ENCODE peak calls at places on chromosome 16, in five cellular contexts. H, J, N, T and R are unnamed samples.
A peak's percentile ranks its signal among the peaks of the same experiment; 100 is the strongest.

GRCh38 chr16:51763072-51763658 is 612.1 kb upstream of the SALL1 start:
- DNase-seq in N (no peak), H (no peak), J (no peak), T (no peak), R (no peak)

GRCh38 chr16:50282955-50283631 is 16.7 kb downstream of the ADCY7 start:
- DNase-seq in T (peak; percentile 4), N (no peak), J (no peak), H (no peak), R (no peak)

GRCh38 chr16:8581923-8582580 is 8.3 kb downstream of the TMEM114 start:
- DNase-seq in H (no peak), J (peak; percentile 18), T (no peak), N (no peak), R (no peak)

GRCh38 chr16:21994856-21995465 is 6.0 kb downstream of the PDZD9 start:
- DNase-seq in H (no peak), N (no peak), J (no peak), T (no peak), R (no peak)

GRCh38 chr16:68091604-68092261 is 6.6 kb downstream of the NFATC3 start:
- DNase-seq in T (no peak), N (peak; percentile 57), J (no peak), H (no peak), R (no peak)

GRCh38 chr16:62213763-62214162 is 177.5 kb upstream of the CDH8 start:
- DNase-seq in H (no peak), N (no peak), J (no peak), T (no peak), R (no peak)

GRCh38 chr16:14164916-14165684 is 94.0 kb downstream of the MRTFB start:
- DNase-seq in J (no peak), H (no peak), N (no peak), T (no peak), R (no peak)

GRCh38 chr16:2039286-2040030 is 8.2 kb downstream of the NTHL1 start:
- DNase-seq in H (peak; percentile 92), N (peak; percentile 16), T (peak; percentile 88), J (peak; percentile 72), R (no peak)

GRCh38 chr16:84464116-84464515 is 40.3 kb downstream of the MEAK7 start:
- DNase-seq in J (no peak), H (no peak), T (no peak), N (no peak), R (no peak)

GRCh38 chr16:78862022-78862421 is 738.5 kb downstream of the MAF start:
- DNase-seq in N (no peak), H (no peak), J (no peak), T (no peak), R (no peak)

GRCh38 chr16:57538235-57538711 is 1.9 kb upstream of the CCDC102A start:
- DNase-seq in T (no peak), N (no peak), H (peak; percentile 27), J (no peak), R (no peak)

GRCh38 chr16:77715145-77715544 is 7.2 kb upstream of the NUDT7 start:
- DNase-seq in N (no peak), T (no peak), J (no peak), H (no peak), R (no peak)

GRCh38 chr16:84220851-84221250 is 19.0 kb downstream of the KCNG4 start:
- DNase-seq in T (no peak), N (peak; percentile 52), J (no peak), H (no peak), R (no peak)

GRCh38 chr16:14015948-14016347 is 55.2 kb upstream of the MRTFB start:
- DNase-seq in H (no peak), J (no peak), T (no peak), N (peak; percentile 79), R (no peak)

GRCh38 chr16:59612094-59612493 is 878.0 kb upstream of the GOT2 start:
- DNase-seq in H (no peak), J (no peak), N (no peak), T (no peak), R (no peak)

GRCh38 chr16:15857779-15858560 is 1.1 kb upstream of the MYH11 start:
- DNase-seq in J (no peak), H (peak; percentile 76), T (peak; percentile 49), N (peak; percentile 48), R (peak; percentile 59)

GRCh38 chr16:19071811-19072777 is 4.7 kb downstream of the COQ7 start:
- DNase-seq in J (no peak), N (peak; percentile 11), T (peak; percentile 41), H (no peak), R (peak; percentile 57)

GRCh38 chr16:82633964-82634600 is 7.3 kb downstream of the CDH13 start:
- DNase-seq in T (peak; percentile 42), H (no peak), N (peak; percentile 62), J (no peak), R (no peak)

GRCh38 chr16:67703626-67704025 is 15.5 kb downstream of the GFOD2 start:
- DNase-seq in H (no peak), J (no peak), T (no peak), N (no peak), R (no peak)

GRCh38 chr16:75273054-75273925 is 21.9 kb upstream of the BCAR1 start:
- DNase-seq in H (no peak), T (no peak), N (peak; percentile 55), J (no peak), R (no peak)

GRCh38 chr16:31357324-31358156 is 2.6 kb downstream of the ITGAX start:
- DNase-seq in H (no peak), J (no peak), T (no peak), N (no peak), R (peak; percentile 28)

GRCh38 chr16:64351116-64351515 is 770.7 kb downstream of the CDH11 start:
- DNase-seq in N (no peak), J (no peak), H (no peak), T (no peak), R (no peak)

GRCh38 chr16:69644790-69645189 is 79.0 kb downstream of the NFAT5 start:
- DNase-seq in T (no peak), H (no peak), N (no peak), J (no peak), R (no peak)

GRCh38 chr16:66984902-66985311 is 3.5 kb upstream of the CES4A start:
- DNase-seq in H (no peak), N (no peak), T (no peak), J (no peak), R (no peak)

GRCh38 chr16:56294014-56294413 is 102.7 kb downstream of the GNAO1 start:
- DNase-seq in N (no peak), H (no peak), T (no peak), J (no peak), R (no peak)

GRCh38 chr16:85931596-85932402 is 32.8 kb downstream of the IRF8 start:
- DNase-seq in J (no peak), H (no peak), N (no peak), T (no peak), R (no peak)

GRCh38 chr16:3358884-3359283 is 3.2 kb downstream of the OR2C1 start:
- DNase-seq in H (no peak), N (peak; percentile 8), J (no peak), T (no peak), R (no peak)

GRCh38 chr16:46830417-46830901 is 521 bp downstream of the C16orf87 start:
- DNase-seq in J (no peak), N (no peak), H (no peak), T (peak; percentile 43), R (peak; percentile 50)

GRCh38 chr16:19393226-19394074 is 24.2 kb upstream of the TMC5 start:
- DNase-seq in N (peak; percentile 80), T (no peak), J (no peak), H (no peak), R (no peak)

GRCh38 chr16:5903153-5903552 is 805.6 kb upstream of the EEF2KMT start:
- DNase-seq in N (peak; percentile 9), H (no peak), J (no peak), T (no peak), R (no peak)

GRCh38 chr16:30049871-30050270 is 15.7 kb upstream of the ALDOA start:
- DNase-seq in T (no peak), H (no peak), J (no peak), N (no peak), R (no peak)

GRCh38 chr16:66605177-66605999 is 884 bp downstream of the CMTM3 start:
- DNase-seq in T (peak; percentile 69), J (no peak), N (peak; percentile 34), H (peak; percentile 79), R (peak; percentile 51)

GRCh38 chr16:3673201-3673600 is 18.7 kb downstream of the DNASE1 start:
- DNase-seq in T (no peak), J (no peak), H (no peak), N (no peak), R (no peak)

GRCh38 chr16:15518412-15519351 is 84.3 kb downstream of the BMERB1 start:
- DNase-seq in H (peak; percentile 83), J (no peak), N (peak; percentile 90), T (peak; percentile 28), R (peak; percentile 24)

GRCh38 chr16:84726079-84726669 is 26.4 kb downstream of the USP10 start:
- DNase-seq in T (peak; percentile 90), J (peak; percentile 90), N (peak; percentile 52), H (peak; percentile 96), R (peak; percentile 96)

GRCh38 chr16:83420206-83420760 is 387.5 kb upstream of the HSBP1 start:
- DNase-seq in H (no peak), T (no peak), J (no peak), N (peak; percentile 35), R (no peak)

GRCh38 chr16:8863594-8864424 is 5.0 kb downstream of the CARHSP1 start:
- DNase-seq in J (peak; percentile 51), N (no peak), T (peak; percentile 54), H (peak; percentile 60), R (peak; percentile 87)

GRCh38 chr16:60651351-60651750 is 1384.9 kb downstream of the CDH8 start:
- DNase-seq in J (no peak), H (no peak), N (peak; percentile 9), T (no peak), R (no peak)

DNA sequence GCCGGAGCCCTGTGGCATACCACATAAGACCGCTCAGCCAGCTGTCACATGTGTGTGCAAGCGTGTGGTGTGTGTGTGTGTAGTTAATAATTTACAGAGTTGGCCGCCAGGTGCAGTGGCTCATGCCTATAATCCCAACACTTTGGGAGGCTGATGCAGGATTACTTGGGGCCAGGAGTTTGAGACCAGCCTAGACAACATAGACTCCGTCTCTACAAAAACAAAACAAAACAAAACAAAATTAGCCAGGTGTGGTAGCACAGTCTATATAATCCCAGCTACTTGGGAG is 20.4 kb downstream of the SOCS1 start:
- DNase-seq in T (no peak), N (no peak), J (no peak), H (no peak), R (peak; percentile 67)
- H3K4me1 ChIP-seq in T (peaks cover 9% of the 10 kb centered on the region), N (no peaks in the 10 kb centered on the region), J (peaks cover 6% of the 10 kb centered on the region), H (no peaks in the 10 kb centered on the region), R (no peaks in the 10 kb centered on the region)

GRCh38 chr16:70709961-70710360 is 24.1 kb upstream of the MTSS2 start:
- DNase-seq in J (no peak), N (no peak), T (no peak), H (no peak), R (no peak)
- H3K4me1 ChIP-seq in J (peaks cover 75% of the 10 kb centered on the region), N (peaks cover 24% of the 10 kb centered on the region), T (peaks cover 44% of the 10 kb centered on the region), H (peaks cover 20% of the 10 kb centered on the region), R (no peaks in the 10 kb centered on the region)

DNA sequence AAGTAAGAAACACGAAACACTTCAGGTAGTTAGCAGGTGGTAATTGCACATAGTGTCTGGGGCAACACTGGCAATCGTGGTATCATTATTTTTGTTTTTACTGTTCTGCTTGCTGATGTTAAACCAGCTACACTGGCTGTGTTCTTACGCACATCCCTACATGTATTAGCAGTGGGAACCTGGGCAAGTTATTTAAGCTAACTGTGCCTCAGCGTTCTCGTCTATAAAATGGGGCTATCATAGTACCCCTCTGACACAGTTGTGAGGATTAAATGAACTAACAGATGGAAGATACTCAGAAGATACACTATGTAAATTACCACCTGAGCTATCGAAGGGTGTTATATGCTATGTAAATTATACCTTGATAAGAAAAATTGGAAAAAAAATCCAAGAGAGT is 117.4 kb downstream of the SNX29 start:
- DNase-seq in T (no peak), J (no peak), N (no peak), H (no peak), R (no peak)
- H3K4me1 ChIP-seq in T (peaks cover 67% of the 10 kb centered on the region), J (peaks cover 62% of the 10 kb centered on the region), N (peaks cover 33% of the 10 kb centered on the region), H (peaks cover 22% of the 10 kb centered on the region), R (no peaks in the 10 kb centered on the region)

GRCh38 chr16:553601-554296 is 6.4 kb upstream of the PRR35 start:
- DNase-seq in N (no peak), H (no peak), T (no peak), J (no peak), R (no peak)
- H3K4me1 ChIP-seq in N (peaks cover 16% of the 10 kb centered on the region), H (no peaks in the 10 kb centered on the region), T (peaks cover under 1% of the 10 kb centered on the region), J (peaks cover 22% of the 10 kb centered on the region), R (no peaks in the 10 kb centered on the region)